ENCODE peak calls at places on chromosomes 11 and 22, in six cellular contexts. B, N, F, O, Z and E are unnamed samples.

GRCh38 chr11:12270215-12270797 is 107.1 kb upstream of the PARVA start:
- DNase-seq in B (no peak), N (no peak), F (peak; percentile 44), O (no peak), Z (no peak), E (no peak)

GRCh38 chr11:94754819-94755218 is 13.3 kb upstream of the AMOTL1 start:
- DNase-seq in B (no peak), N (no peak), F (no peak), O (no peak), Z (no peak), E (no peak)

GRCh38 chr22:36528336-36528735 is 630 bp downstream of the EIF3D start:
- DNase-seq in B (no peak), N (no peak), F (no peak), O (no peak), Z (no peak), E (no peak)

GRCh38 chr22:35070451-35071093 is 4.6 kb downstream of the ISX start:
- DNase-seq in B (no peak), N (no peak), F (no peak), O (no peak), Z (no peak), E (no peak)

GRCh38 chr11:45102361-45102809 is 44.1 kb upstream of the PRDM11 start:
- DNase-seq in B (no peak), N (no peak), F (no peak), O (no peak), Z (no peak), E (peak; percentile 64)

GRCh38 chr11:38323961-38324761 is 1726.1 kb upstream of the RAG2 start:
- DNase-seq in B (no peak), N (no peak), F (no peak), O (no peak), Z (no peak), E (no peak)

GRCh38 chr22:50271519-50271970 is 1.4 kb upstream of the MAPK11 start:
- DNase-seq in B (peak; percentile 56), N (no peak), F (peak; percentile 36), O (peak; percentile 75), Z (peak; percentile 75), E (no peak)

GRCh38 chr11:114309517-114309916 is 13.3 kb downstream of the NNMT start:
- DNase-seq in B (no peak), N (no peak), F (peak; percentile 68), O (no peak), Z (no peak), E (no peak)

GRCh38 chr11:62048101-62048500 is 75.7 kb upstream of the INCENP start:
- DNase-seq in B (no peak), N (no peak), F (peak; percentile 28), O (no peak), Z (no peak), E (no peak)

GRCh38 chr11:60914620-60915249 is 777 bp downstream of the TMEM109 start:
- DNase-seq in B (no peak), N (no peak), F (peak; percentile 30), O (peak; percentile 38), Z (peak; percentile 60), E (no peak)

GRCh38 chr22:25749420-25750169 is 7.6 kb downstream of the MYO18B start:
- DNase-seq in B (no peak), N (no peak), F (peak; percentile 21), O (no peak), Z (no peak), E (no peak)

GRCh38 chr11:62137881-62138629 is 14.2 kb downstream of the INCENP start:
- DNase-seq in B (no peak), N (peak; percentile 54), F (no peak), O (no peak), Z (no peak), E (peak; percentile 63)

GRCh38 chr22:42397332-42398246 is 34.6 kb downstream of the NFAM1 start:
- DNase-seq in B (peak; percentile 36), N (no peak), F (no peak), O (peak; percentile 35), Z (no peak), E (no peak)

GRCh38 chr11:20058749-20059458 is 101.4 kb downstream of the DBX1 start:
- DNase-seq in B (no peak), N (no peak), F (no peak), O (no peak), Z (no peak), E (no peak)

GRCh38 chr22:43910178-43910695 is 13.4 kb upstream of the PNPLA3 start:
- DNase-seq in B (no peak), N (no peak), F (no peak), O (no peak), Z (no peak), E (no peak)

GRCh38 chr11:86244063-86244521 is 461 bp upstream of the EED start:
- DNase-seq in B (peak; percentile 91), N (peak; percentile 93), F (no peak), O (peak; percentile 91), Z (peak; percentile 83), E (peak; percentile 88)

GRCh38 chr22:41216984-41217383 is 11.9 kb downstream of the L3MBTL2 start:
- DNase-seq in B (no peak), N (no peak), F (no peak), O (no peak), Z (no peak), E (no peak)

GRCh38 chr11:66727883-66728759 is 895 bp downstream of the SPTBN2 start:
- DNase-seq in B (no peak), N (no peak), F (no peak), O (peak; percentile 16), Z (no peak), E (no peak)

GRCh38 chr11:70871881-70872280 is 380.5 kb downstream of the SHANK2 start:
- DNase-seq in B (no peak), N (no peak), F (peak; percentile 4), O (peak; percentile 18), Z (no peak), E (no peak)

GRCh38 chr11:77619576-77620198 is 17.9 kb downstream of the CLNS1A start:
- DNase-seq in B (no peak), N (no peak), F (peak; percentile 71), O (no peak), Z (no peak), E (no peak)

GRCh38 chr22:30408388-30409101 is 11.7 kb downstream of the SEC14L2 start:
- DNase-seq in B (no peak), N (no peak), F (no peak), O (no peak), Z (no peak), E (no peak)

GRCh38 chr11:45391168-45391850 is 105.2 kb upstream of the SYT13 start:
- DNase-seq in B (no peak), N (no peak), F (no peak), O (no peak), Z (no peak), E (no peak)

GRCh38 chr11:34351687-34352469 is 5.9 kb downstream of the ABTB2 start:
- DNase-seq in B (no peak), N (no peak), F (no peak), O (no peak), Z (no peak), E (no peak)

GRCh38 chr22:20558534-20558933 is 51.1 kb downstream of the MED15 start:
- DNase-seq in B (no peak), N (peak; percentile 21), F (no peak), O (no peak), Z (no peak), E (no peak)

GRCh38 chr22:34800265-34800664 is 265.7 kb upstream of the ISX start:
- DNase-seq in B (no peak), N (no peak), F (no peak), O (no peak), Z (no peak), E (no peak)

GRCh38 chr11:134955281-134955680 is 543.2 kb upstream of the B3GAT1 start:
- DNase-seq in B (no peak), N (no peak), F (no peak), O (no peak), Z (no peak), E (peak; percentile 29)

GRCh38 chr22:49103314-49104052 is 724.2 kb downstream of the BRD1 start:
- DNase-seq in B (no peak), N (no peak), F (no peak), O (no peak), Z (peak; percentile 42), E (no peak)

GRCh38 chr11:117547188-117547831 is 219.7 kb downstream of the CEP164 start:
- DNase-seq in B (no peak), N (no peak), F (no peak), O (no peak), Z (peak; percentile 41), E (no peak)

GRCh38 chr11:88644724-88645123 is 307.2 kb upstream of the CTSC start:
- DNase-seq in B (no peak), N (no peak), F (no peak), O (no peak), Z (no peak), E (no peak)

GRCh38 chr22:39612811-39613548 is 42.4 kb downstream of the CACNA1I start:
- DNase-seq in B (no peak), N (no peak), F (no peak), O (no peak), Z (no peak), E (no peak)

GRCh38 chr22:39611360-39611759 is 40.8 kb downstream of the CACNA1I start:
- DNase-seq in B (no peak), N (no peak), F (no peak), O (no peak), Z (no peak), E (no peak)

GRCh38 chr22:39614442-39614841 is 43.9 kb downstream of the CACNA1I start:
- DNase-seq in B (no peak), N (no peak), F (no peak), O (no peak), Z (no peak), E (no peak)

GRCh38 chr22:39616051-39616450 is 45.5 kb downstream of the CACNA1I start:
- DNase-seq in B (no peak), N (no peak), F (no peak), O (no peak), Z (no peak), E (no peak)

DNA sequence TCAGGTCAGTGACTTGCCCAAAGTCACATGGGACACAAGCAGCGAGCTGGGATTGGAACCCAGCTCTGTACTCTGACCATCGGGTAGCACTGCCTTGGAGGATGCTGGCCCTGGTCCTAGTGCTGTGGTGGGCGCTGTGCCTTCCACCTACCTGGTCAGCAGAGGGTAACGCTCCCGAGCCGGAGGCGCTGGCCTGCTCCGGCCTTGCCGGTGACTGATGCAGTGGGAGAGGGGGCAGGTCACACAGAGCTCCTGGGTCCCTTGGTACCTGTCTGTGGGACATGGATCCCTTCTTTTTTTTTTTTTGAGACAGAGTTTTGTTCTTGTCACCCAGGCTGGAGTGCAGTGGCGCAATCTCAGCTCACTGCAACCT is 43.0 kb downstream of the CACNA1I start:
- DNase-seq in B (no peak), N (no peak), F (no peak), O (no peak), Z (no peak), E (no peak)
- TF ChIP-seq CTCF in B (no peak), N (no peak), F (no peak), O (no peak), Z (no peak), E (no peak)

GRCh38 chr11:64269380-64270234 is 14.9 kb downstream of the BAD start:
- DNase-seq in B (peak; percentile 98), N (peak; percentile 99), F (peak; percentile 100), O (peak; percentile 98), Z (peak; percentile 98), E (peak; percentile 98)
- TF ChIP-seq CTCF in B (no peak), N (peak; percentile 14), F (no peak), O (no peak), Z (peak; percentile 12), E (peak; percentile 15)

GRCh38 chr22:46131151-46131587 is 19.2 kb upstream of the PPARA start:
- DNase-seq in B (no peak), N (no peak), F (no peak), O (no peak), Z (no peak), E (no peak)
- TF ChIP-seq CTCF in B (no peak), N (peak; percentile 16), F (peak; percentile 39), O (no peak), Z (no peak), E (peak; percentile 64)

GRCh38 chr11:22670803-22671202 is 4.4 kb downstream of the GAS2 start:
- DNase-seq in B (no peak), N (no peak), F (peak; percentile 23), O (no peak), Z (no peak), E (no peak)
- TF ChIP-seq CTCF in B (no peak), N (no peak), F (peak; percentile 27), O (peak; percentile 32), Z (peak; percentile 31), E (peak; percentile 65)